ENCODE peak calls at places on chromosome 4, in five cellular contexts. One of them, this sample, is unnamed.

GRCh38 chr4:157012296-157012695 is 40.7 kb upstream of the PDGFC start:
- DNase-seq in HL-60: no peak
- DNase-seq in psoas muscle: no peak
- DNase-seq in mammary epithelial cell: no peak
- DNase-seq in IMR-90: no peak
- DNase-seq in this sample: no peak

GRCh38 chr4:104815593-104816156 is 321.0 kb upstream of the CXXC4 start:
- DNase-seq in HL-60: no peak
- DNase-seq in psoas muscle: no peak
- DNase-seq in mammary epithelial cell: peak
- DNase-seq in IMR-90: no peak
- DNase-seq in this sample: no peak

GRCh38 chr4:73741140-73741749 is 876 bp downstream of the CXCL8 start:
- DNase-seq in HL-60: peak
- DNase-seq in psoas muscle: no peak
- DNase-seq in mammary epithelial cell: peak
- DNase-seq in IMR-90: peak
- DNase-seq in this sample: no peak

GRCh38 chr4:123967360-123967759 is 570.8 kb downstream of the SPRY1 start:
- DNase-seq in HL-60: no peak
- DNase-seq in psoas muscle: no peak
- DNase-seq in mammary epithelial cell: no peak
- DNase-seq in IMR-90: no peak
- DNase-seq in this sample: no peak

GRCh38 chr4:184793735-184794355 is 31.9 kb downstream of the ACSL1 start:
- DNase-seq in HL-60: no peak
- DNase-seq in psoas muscle: no peak
- DNase-seq in mammary epithelial cell: no peak
- DNase-seq in IMR-90: no peak
- DNase-seq in this sample: no peak

GRCh38 chr4:142040043-142040442 is 403.7 kb downstream of the IL15 start:
- DNase-seq in HL-60: no peak
- DNase-seq in psoas muscle: no peak
- DNase-seq in mammary epithelial cell: no peak
- DNase-seq in IMR-90: no peak
- DNase-seq in this sample: no peak

GRCh38 chr4:8083086-8083825 is 75.4 kb downstream of the ABLIM2 start:
- DNase-seq in HL-60: no peak
- DNase-seq in psoas muscle: peak
- DNase-seq in mammary epithelial cell: no peak
- DNase-seq in IMR-90: no peak
- DNase-seq in this sample: no peak

GRCh38 chr4:19999775-20000414 is 251.8 kb upstream of the SLIT2 start:
- DNase-seq in HL-60: no peak
- DNase-seq in psoas muscle: no peak
- DNase-seq in mammary epithelial cell: no peak
- DNase-seq in IMR-90: no peak
- DNase-seq in this sample: no peak

GRCh38 chr4:181597766-181598165 is 645.4 kb upstream of the TENM3 start:
- DNase-seq in HL-60: no peak
- DNase-seq in psoas muscle: no peak
- DNase-seq in mammary epithelial cell: peak
- DNase-seq in IMR-90: peak
- DNase-seq in this sample: no peak

GRCh38 chr4:56440983-56441382 is 4.9 kb downstream of the PAICS start:
- DNase-seq in HL-60: no peak
- DNase-seq in psoas muscle: no peak
- DNase-seq in mammary epithelial cell: no peak
- DNase-seq in IMR-90: no peak
- DNase-seq in this sample: no peak

GRCh38 chr4:20248155-20248558 is 3.5 kb upstream of the SLIT2 start:
- DNase-seq in HL-60: no peak
- DNase-seq in psoas muscle: no peak
- DNase-seq in mammary epithelial cell: no peak
- DNase-seq in IMR-90: peak
- DNase-seq in this sample: no peak

GRCh38 chr4:69066945-69067344 is 29.3 kb upstream of the UGT2B7 start:
- DNase-seq in HL-60: no peak
- DNase-seq in psoas muscle: no peak
- DNase-seq in mammary epithelial cell: peak
- DNase-seq in IMR-90: peak
- DNase-seq in this sample: no peak

GRCh38 chr4:187258651-187259401 is 535.2 kb upstream of the FAT1 start:
- DNase-seq in HL-60: no peak
- DNase-seq in psoas muscle: no peak
- DNase-seq in mammary epithelial cell: no peak
- DNase-seq in IMR-90: no peak
- DNase-seq in this sample: no peak

GRCh38 chr4:7144374-7145290 is 47.7 kb upstream of the SORCS2 start:
- DNase-seq in HL-60: no peak
- DNase-seq in psoas muscle: no peak
- DNase-seq in mammary epithelial cell: no peak
- DNase-seq in IMR-90: peak
- DNase-seq in this sample: no peak

GRCh38 chr4:121900132-121900983 is 30.1 kb upstream of the BBS7 start:
- DNase-seq in HL-60: peak
- DNase-seq in psoas muscle: no peak
- DNase-seq in mammary epithelial cell: peak
- DNase-seq in IMR-90: peak
- DNase-seq in this sample: no peak

GRCh38 chr4:15325987-15326386 is 101.8 kb upstream of the C1QTNF7 start:
- DNase-seq in HL-60: no peak
- DNase-seq in psoas muscle: no peak
- DNase-seq in mammary epithelial cell: no peak
- DNase-seq in IMR-90: no peak
- DNase-seq in this sample: no peak

GRCh38 chr4:15332377-15332776 is 95.5 kb upstream of the C1QTNF7 start:
- DNase-seq in HL-60: no peak
- DNase-seq in psoas muscle: no peak
- DNase-seq in mammary epithelial cell: no peak
- DNase-seq in IMR-90: no peak
- DNase-seq in this sample: no peak

GRCh38 chr4:15322016-15322415 is 105.8 kb upstream of the C1QTNF7 start:
- DNase-seq in HL-60: no peak
- DNase-seq in psoas muscle: no peak
- DNase-seq in mammary epithelial cell: no peak
- DNase-seq in IMR-90: no peak
- DNase-seq in this sample: no peak

GRCh38 chr4:15331930-15332329 is 95.9 kb upstream of the C1QTNF7 start:
- DNase-seq in HL-60: no peak
- DNase-seq in psoas muscle: no peak
- DNase-seq in mammary epithelial cell: no peak
- DNase-seq in IMR-90: no peak
- DNase-seq in this sample: no peak

DNA sequence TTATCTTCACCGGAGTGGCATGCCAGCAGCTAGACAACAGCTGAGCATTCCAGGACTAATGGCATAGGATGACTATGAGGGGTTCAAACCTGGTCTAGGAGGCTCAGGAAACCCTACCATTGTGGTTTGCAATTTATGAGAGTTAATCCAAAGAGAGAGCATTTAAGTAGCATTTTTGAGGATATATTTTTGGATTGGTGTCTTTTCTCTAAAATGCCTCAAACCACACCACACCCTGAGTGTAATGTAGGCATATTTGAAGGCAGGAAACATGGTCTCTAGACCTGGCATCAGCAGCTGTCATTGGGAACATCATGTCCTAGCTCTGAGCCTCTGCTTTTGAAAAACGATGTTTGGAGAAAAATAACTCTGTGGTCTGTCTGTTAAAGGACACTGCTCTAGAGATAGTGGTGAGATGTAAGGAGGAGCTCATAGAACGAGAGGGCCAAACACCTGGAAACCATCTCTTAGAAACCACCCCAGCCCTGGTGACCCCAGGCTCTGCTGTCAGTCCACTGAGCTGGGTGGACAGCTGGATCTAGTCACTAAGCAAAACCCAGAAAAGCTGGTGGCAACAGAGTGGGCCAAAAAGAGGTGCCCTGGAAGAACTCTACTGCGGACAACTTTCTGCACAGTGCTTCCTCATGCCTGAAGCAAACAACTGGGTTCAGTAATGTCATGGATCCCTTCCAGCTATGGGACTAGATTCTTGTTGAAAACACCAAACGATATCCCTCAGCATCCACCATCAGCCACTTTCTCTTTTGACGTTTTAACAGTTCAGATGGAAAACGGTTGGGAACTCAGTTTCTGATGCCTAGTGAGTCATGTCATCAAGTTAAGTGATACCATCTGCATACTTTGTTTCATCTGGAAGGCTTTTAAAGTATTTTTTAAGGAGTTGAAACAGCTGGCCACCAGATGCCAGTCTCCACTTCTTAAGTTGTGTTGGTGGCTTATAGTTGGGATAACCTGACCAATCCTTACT is 100.2 kb upstream of the C1QTNF7 start:
- DNase-seq in HL-60: no peak
- DNase-seq in psoas muscle: no peak
- DNase-seq in mammary epithelial cell: no peak
- DNase-seq in IMR-90: peak
- DNase-seq in this sample: no peak
- TF ChIP-seq CTCF in HL-60: no peak
- TF ChIP-seq CTCF in psoas muscle: no peak
- TF ChIP-seq CTCF in mammary epithelial cell: no peak
- TF ChIP-seq CTCF in IMR-90: no peak
- TF ChIP-seq CTCF in this sample: no peak

DNA sequence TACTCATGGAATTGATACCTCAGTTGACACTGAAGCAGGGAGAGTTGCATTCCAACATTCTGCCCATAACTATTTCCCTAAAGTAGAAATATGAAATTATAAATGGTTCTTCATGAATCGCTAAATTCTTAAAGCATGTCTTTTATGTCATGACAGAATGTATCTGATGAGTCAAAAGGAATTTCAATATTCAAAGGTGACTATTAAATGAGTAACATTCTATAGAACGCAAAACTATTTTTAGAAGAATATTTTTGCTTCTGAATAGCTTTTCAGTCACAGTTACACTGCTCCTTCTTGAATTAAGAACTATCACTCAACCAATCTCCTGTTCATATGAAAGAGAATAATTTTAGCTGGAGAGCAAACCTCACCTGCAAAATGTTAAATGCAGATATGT is 152.8 kb downstream of the ADGRA3 start:
- DNase-seq in HL-60: no peak
- DNase-seq in psoas muscle: no peak
- DNase-seq in mammary epithelial cell: peak
- DNase-seq in IMR-90: peak
- DNase-seq in this sample: no peak
- H3K27ac ChIP-seq in HL-60: no peak
- H3K27ac ChIP-seq in psoas muscle: no peak
- H3K27ac ChIP-seq in mammary epithelial cell: no peak
- H3K27ac ChIP-seq in IMR-90: no peak
- H3K27ac ChIP-seq in this sample: no peak

DNA sequence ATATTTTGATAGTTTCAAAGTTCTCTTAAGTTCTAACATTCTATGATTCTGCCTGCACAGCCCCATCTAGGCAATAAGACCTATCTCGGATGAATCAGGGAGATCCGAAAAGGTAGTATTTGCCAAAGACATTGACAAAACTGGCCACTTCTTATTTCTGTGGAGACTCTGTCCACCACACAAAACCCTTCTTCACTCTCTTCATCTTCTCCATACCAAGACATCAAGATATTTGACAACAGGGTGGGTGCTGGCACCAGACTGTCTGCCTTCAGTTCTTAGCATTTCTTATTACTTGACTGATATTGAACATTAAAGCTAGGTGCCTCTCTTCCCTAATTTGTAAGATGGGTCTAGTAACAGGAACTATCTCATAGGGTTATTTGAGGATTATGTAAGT is 1.8 kb upstream of the UNC5C start:
- DNase-seq in HL-60: no peak
- DNase-seq in psoas muscle: no peak
- DNase-seq in mammary epithelial cell: no peak
- DNase-seq in IMR-90: no peak
- DNase-seq in this sample: no peak
- H3K4me3 ChIP-seq in HL-60: no peak
- H3K4me3 ChIP-seq in psoas muscle: no peak
- H3K4me3 ChIP-seq in mammary epithelial cell: no peak
- H3K4me3 ChIP-seq in IMR-90: no peak
- H3K4me3 ChIP-seq in this sample: peak

GRCh38 chr4:9709724-9710123 is 71.7 kb upstream of the DRD5 start:
- DNase-seq in HL-60: no peak
- DNase-seq in psoas muscle: no peak
- DNase-seq in mammary epithelial cell: no peak
- DNase-seq in IMR-90: no peak
- DNase-seq in this sample: no peak

GRCh38 chr4:9703391-9703790 is 78.0 kb upstream of the DRD5 start:
- DNase-seq in HL-60: peak
- DNase-seq in psoas muscle: peak
- DNase-seq in mammary epithelial cell: peak
- DNase-seq in IMR-90: no peak
- DNase-seq in this sample: no peak

GRCh38 chr4:9704551-9705332 is 76.7 kb upstream of the DRD5 start:
- DNase-seq in HL-60: no peak
- DNase-seq in psoas muscle: no peak
- DNase-seq in mammary epithelial cell: no peak
- DNase-seq in IMR-90: no peak
- DNase-seq in this sample: no peak
- TF ChIP-seq CTCF in HL-60: no peak
- TF ChIP-seq CTCF in psoas muscle: no peak
- TF ChIP-seq CTCF in mammary epithelial cell: no peak
- TF ChIP-seq CTCF in IMR-90: no peak
- TF ChIP-seq CTCF in this sample: no peak

DNA sequence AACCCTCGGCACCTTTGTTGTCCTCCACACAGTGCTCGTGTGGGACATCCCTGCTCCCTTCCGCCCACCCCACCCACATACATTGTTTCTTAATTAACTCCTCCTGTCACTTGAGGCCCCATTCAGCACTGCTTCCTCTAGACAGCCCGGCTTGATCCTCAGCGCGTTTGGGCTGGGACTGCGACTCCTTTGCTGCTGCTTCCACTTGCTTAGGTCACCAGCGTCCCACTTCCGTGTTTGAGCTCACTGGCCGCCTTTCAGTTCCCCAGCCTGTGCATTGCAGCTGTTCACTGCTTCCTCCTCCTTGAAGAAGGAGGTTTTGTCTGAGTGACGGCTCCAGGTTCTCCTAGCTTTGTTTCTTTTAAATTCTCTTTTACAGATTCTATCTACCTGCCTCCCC is 16.1 kb downstream of the RNF4 start:
- DNase-seq in HL-60: peak
- DNase-seq in psoas muscle: peak
- DNase-seq in mammary epithelial cell: no peak
- DNase-seq in IMR-90: no peak
- DNase-seq in this sample: peak
- H3K27ac ChIP-seq in HL-60: no peak
- H3K27ac ChIP-seq in psoas muscle: peak
- H3K27ac ChIP-seq in mammary epithelial cell: no peak
- H3K27ac ChIP-seq in IMR-90: no peak
- H3K27ac ChIP-seq in this sample: peak

This sample was measured in ascending aorta.